ENCODE peak calls at places on chromosomes 13 and 19, in ten cellular contexts. One of them, this sample, is unnamed.

GRCh38 chr13:39942901-39943273 is 287.4 kb downstream of the COG6 start:
- DNase-seq in fibroblast of lung: peak; percentile 77
- DNase-seq in AG04450: peak; percentile 33
- DNase-seq in bronchial epithelial cell: peak; percentile 71
- DNase-seq in stomach: peak; percentile 79
- DNase-seq in thoracic aorta: no peak
- DNase-seq in epithelial cell of esophagus: peak; percentile 83
- DNase-seq in AG09309: peak; percentile 49
- DNase-seq in GM12865: peak; percentile 83
- DNase-seq in BJ: no peak
- DNase-seq in this sample: peak; percentile 7

GRCh38 chr19:48444129-48444932 is 1.5 kb upstream of the GRWD1 start:
- DNase-seq in fibroblast of lung: no peak
- DNase-seq in AG04450: no peak
- DNase-seq in bronchial epithelial cell: no peak
- DNase-seq in stomach: no peak
- DNase-seq in thoracic aorta: no peak
- DNase-seq in epithelial cell of esophagus: no peak
- DNase-seq in AG09309: no peak
- DNase-seq in GM12865: no peak
- DNase-seq in BJ: no peak
- DNase-seq in this sample: no peak

GRCh38 chr19:11247391-11247790 is 8.0 kb downstream of the ANGPTL8 start:
- DNase-seq in fibroblast of lung: peak; percentile 51
- DNase-seq in AG04450: no peak
- DNase-seq in bronchial epithelial cell: no peak
- DNase-seq in stomach: no peak
- DNase-seq in thoracic aorta: no peak
- DNase-seq in epithelial cell of esophagus: no peak
- DNase-seq in AG09309: no peak
- DNase-seq in GM12865: no peak
- DNase-seq in BJ: no peak
- DNase-seq in this sample: no peak

GRCh38 chr13:89267734-89268133 is 1596.6 kb downstream of the SLITRK5 start:
- DNase-seq in fibroblast of lung: peak; percentile 5
- DNase-seq in AG04450: no peak
- DNase-seq in bronchial epithelial cell: peak; percentile 48
- DNase-seq in stomach: no peak
- DNase-seq in thoracic aorta: no peak
- DNase-seq in epithelial cell of esophagus: peak; percentile 54
- DNase-seq in AG09309: no peak
- DNase-seq in GM12865: no peak
- DNase-seq in BJ: no peak
- DNase-seq in this sample: no peak

GRCh38 chr13:47798906-47799305 is 202.2 kb downstream of the SUCLA2 start:
- DNase-seq in fibroblast of lung: peak; percentile 40
- DNase-seq in AG04450: no peak
- DNase-seq in bronchial epithelial cell: peak; percentile 21
- DNase-seq in stomach: no peak
- DNase-seq in thoracic aorta: no peak
- DNase-seq in epithelial cell of esophagus: peak; percentile 19
- DNase-seq in AG09309: peak; percentile 1
- DNase-seq in GM12865: peak; percentile 6
- DNase-seq in BJ: no peak
- DNase-seq in this sample: no peak

GRCh38 chr19:58351996-58352755 is 1.1 kb downstream of the A1BG start:
- DNase-seq in fibroblast of lung: no peak
- DNase-seq in AG04450: no peak
- DNase-seq in bronchial epithelial cell: no peak
- DNase-seq in stomach: no peak
- DNase-seq in thoracic aorta: no peak
- DNase-seq in epithelial cell of esophagus: no peak
- DNase-seq in AG09309: no peak
- DNase-seq in GM12865: no peak
- DNase-seq in BJ: no peak
- DNase-seq in this sample: no peak

GRCh38 chr19:41445575-41445974 is 2.6 kb downstream of the ERICH4 start:
- DNase-seq in fibroblast of lung: no peak
- DNase-seq in AG04450: no peak
- DNase-seq in bronchial epithelial cell: no peak
- DNase-seq in stomach: no peak
- DNase-seq in thoracic aorta: no peak
- DNase-seq in epithelial cell of esophagus: no peak
- DNase-seq in AG09309: no peak
- DNase-seq in GM12865: no peak
- DNase-seq in BJ: no peak
- DNase-seq in this sample: no peak

GRCh38 chr13:61339054-61339621 is 76.5 kb downstream of the PCDH20 start:
- DNase-seq in fibroblast of lung: no peak
- DNase-seq in AG04450: no peak
- DNase-seq in bronchial epithelial cell: no peak
- DNase-seq in stomach: no peak
- DNase-seq in thoracic aorta: no peak
- DNase-seq in epithelial cell of esophagus: peak; percentile 1
- DNase-seq in AG09309: no peak
- DNase-seq in GM12865: no peak
- DNase-seq in BJ: no peak
- DNase-seq in this sample: no peak

GRCh38 chr13:97878421-97879375 is 74.8 kb upstream of the IPO5 start:
- DNase-seq in fibroblast of lung: no peak
- DNase-seq in AG04450: no peak
- DNase-seq in bronchial epithelial cell: peak; percentile 34
- DNase-seq in stomach: no peak
- DNase-seq in thoracic aorta: no peak
- DNase-seq in epithelial cell of esophagus: no peak
- DNase-seq in AG09309: no peak
- DNase-seq in GM12865: no peak
- DNase-seq in BJ: no peak
- DNase-seq in this sample: no peak

GRCh38 chr19:9205506-9206113 is 13.8 kb downstream of the OR7D4 start:
- DNase-seq in fibroblast of lung: peak; percentile 66
- DNase-seq in AG04450: peak; percentile 16
- DNase-seq in bronchial epithelial cell: peak; percentile 36
- DNase-seq in stomach: peak; percentile 73
- DNase-seq in thoracic aorta: peak; percentile 3
- DNase-seq in epithelial cell of esophagus: peak; percentile 60
- DNase-seq in AG09309: peak; percentile 28
- DNase-seq in GM12865: peak; percentile 68
- DNase-seq in BJ: peak; percentile 2
- DNase-seq in this sample: peak; percentile 10

GRCh38 chr13:79904581-79904980 is 423.6 kb downstream of the NDFIP2 start:
- DNase-seq in fibroblast of lung: no peak
- DNase-seq in AG04450: no peak
- DNase-seq in bronchial epithelial cell: no peak
- DNase-seq in stomach: no peak
- DNase-seq in thoracic aorta: no peak
- DNase-seq in epithelial cell of esophagus: no peak
- DNase-seq in AG09309: no peak
- DNase-seq in GM12865: no peak
- DNase-seq in BJ: no peak
- DNase-seq in this sample: peak; percentile 20

GRCh38 chr19:3464797-3465235 is 15.5 kb downstream of the SMIM24 start:
- DNase-seq in fibroblast of lung: no peak
- DNase-seq in AG04450: no peak
- DNase-seq in bronchial epithelial cell: no peak
- DNase-seq in stomach: no peak
- DNase-seq in thoracic aorta: no peak
- DNase-seq in epithelial cell of esophagus: no peak
- DNase-seq in AG09309: no peak
- DNase-seq in GM12865: no peak
- DNase-seq in BJ: no peak
- DNase-seq in this sample: no peak

GRCh38 chr13:93246069-93246468 is 19.5 kb downstream of the GPC6 start:
- DNase-seq in fibroblast of lung: no peak
- DNase-seq in AG04450: no peak
- DNase-seq in bronchial epithelial cell: no peak
- DNase-seq in stomach: no peak
- DNase-seq in thoracic aorta: no peak
- DNase-seq in epithelial cell of esophagus: no peak
- DNase-seq in AG09309: no peak
- DNase-seq in GM12865: no peak
- DNase-seq in BJ: no peak
- DNase-seq in this sample: no peak

GRCh38 chr13:93244141-93244917 is 17.7 kb downstream of the GPC6 start:
- DNase-seq in fibroblast of lung: peak; percentile 56
- DNase-seq in AG04450: no peak
- DNase-seq in bronchial epithelial cell: no peak
- DNase-seq in stomach: no peak
- DNase-seq in thoracic aorta: no peak
- DNase-seq in epithelial cell of esophagus: peak; percentile 33
- DNase-seq in AG09309: no peak
- DNase-seq in GM12865: no peak
- DNase-seq in BJ: no peak
- DNase-seq in this sample: peak; percentile 66

GRCh38 chr13:93244918-93245280 is 18.3 kb downstream of the GPC6 start:
- DNase-seq in fibroblast of lung: no peak
- DNase-seq in AG04450: no peak
- DNase-seq in bronchial epithelial cell: peak; percentile 63
- DNase-seq in stomach: no peak
- DNase-seq in thoracic aorta: no peak
- DNase-seq in epithelial cell of esophagus: peak; percentile 79
- DNase-seq in AG09309: no peak
- DNase-seq in GM12865: no peak
- DNase-seq in BJ: no peak
- DNase-seq in this sample: peak; percentile 86

GRCh38 chr13:93238711-93239110 is 12.1 kb downstream of the GPC6 start:
- DNase-seq in fibroblast of lung: no peak
- DNase-seq in AG04450: no peak
- DNase-seq in bronchial epithelial cell: no peak
- DNase-seq in stomach: no peak
- DNase-seq in thoracic aorta: no peak
- DNase-seq in epithelial cell of esophagus: no peak
- DNase-seq in AG09309: no peak
- DNase-seq in GM12865: no peak
- DNase-seq in BJ: no peak
- DNase-seq in this sample: no peak

GRCh38 chr13:93243375-93244063 is 16.9 kb downstream of the GPC6 start:
- DNase-seq in fibroblast of lung: no peak
- DNase-seq in AG04450: no peak
- DNase-seq in bronchial epithelial cell: no peak
- DNase-seq in stomach: no peak
- DNase-seq in thoracic aorta: no peak
- DNase-seq in epithelial cell of esophagus: no peak
- DNase-seq in AG09309: no peak
- DNase-seq in GM12865: no peak
- DNase-seq in BJ: no peak
- DNase-seq in this sample: no peak
- H3K4me3 ChIP-seq in fibroblast of lung: peak overlapping the region; percentile 49
- H3K4me3 ChIP-seq in AG04450: no peak overlapping the region
- H3K4me3 ChIP-seq in bronchial epithelial cell: no peak overlapping the region
- H3K4me3 ChIP-seq in stomach: no peak overlapping the region
- H3K4me3 ChIP-seq in thoracic aorta: peak overlapping the region; percentile 73
- H3K4me3 ChIP-seq in epithelial cell of esophagus: no peak overlapping the region
- H3K4me3 ChIP-seq in AG09309: no peak overlapping the region
- H3K4me3 ChIP-seq in GM12865: no peak overlapping the region
- H3K4me3 ChIP-seq in BJ: no peak overlapping the region
- H3K4me3 ChIP-seq in this sample: peak overlapping the region; percentile 53

GRCh38 chr19:13995878-13996765 is 10.0 kb downstream of the RFX1 start:
- DNase-seq in fibroblast of lung: no peak
- DNase-seq in AG04450: no peak
- DNase-seq in bronchial epithelial cell: no peak
- DNase-seq in stomach: no peak
- DNase-seq in thoracic aorta: no peak
- DNase-seq in epithelial cell of esophagus: no peak
- DNase-seq in AG09309: no peak
- DNase-seq in GM12865: no peak
- DNase-seq in BJ: no peak
- DNase-seq in this sample: no peak
- TF ChIP-seq CTCF in fibroblast of lung: no peak
- TF ChIP-seq CTCF in AG04450: no peak
- TF ChIP-seq CTCF in bronchial epithelial cell: no peak
- TF ChIP-seq CTCF in stomach: no peak
- TF ChIP-seq CTCF in thoracic aorta: no peak
- TF ChIP-seq CTCF in epithelial cell of esophagus: no peak
- TF ChIP-seq CTCF in AG09309: no peak
- TF ChIP-seq CTCF in GM12865: no peak
- TF ChIP-seq CTCF in BJ: no peak
- TF ChIP-seq CTCF in this sample: no peak

DNA sequence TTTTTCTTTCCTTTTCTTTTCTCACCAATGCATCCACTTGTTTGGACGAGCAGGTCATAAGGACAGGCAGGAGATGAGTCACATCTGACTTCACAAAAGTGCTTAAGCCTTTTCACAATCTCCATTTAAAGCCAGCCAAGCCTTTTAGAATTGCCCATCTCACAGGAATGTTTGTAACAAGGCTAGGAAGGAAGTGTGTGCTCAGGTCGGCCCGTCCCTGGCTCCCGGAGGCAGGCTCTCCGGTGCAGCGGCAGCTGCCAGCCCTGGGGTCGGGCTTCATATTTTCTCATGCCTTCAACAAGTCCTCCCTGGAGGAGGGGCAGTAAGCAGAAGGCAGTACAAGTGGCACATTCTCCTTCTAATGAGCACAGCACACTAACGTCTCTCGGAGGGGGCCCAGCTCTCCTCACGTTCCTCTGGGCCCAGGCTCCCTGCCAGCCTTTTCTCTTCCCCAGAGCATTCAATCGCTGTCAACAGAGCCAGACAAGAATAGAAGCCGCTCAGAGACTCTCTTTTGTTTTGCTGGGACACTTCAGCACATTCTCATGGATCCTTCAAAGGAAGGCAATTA is 180.5 kb downstream of the COL4A1 start:
- DNase-seq in fibroblast of lung: peak; percentile 95
- DNase-seq in AG04450: peak; percentile 88
- DNase-seq in bronchial epithelial cell: peak; percentile 97
- DNase-seq in stomach: no peak
- DNase-seq in thoracic aorta: no peak
- DNase-seq in epithelial cell of esophagus: peak; percentile 96
- DNase-seq in AG09309: peak; percentile 89
- DNase-seq in GM12865: no peak
- DNase-seq in BJ: peak; percentile 88
- DNase-seq in this sample: peak; percentile 95
- H3K4me3 ChIP-seq in fibroblast of lung: no peak overlapping the region
- H3K4me3 ChIP-seq in AG04450: peak overlapping the region; percentile 25
- H3K4me3 ChIP-seq in bronchial epithelial cell: no peak overlapping the region
- H3K4me3 ChIP-seq in stomach: no peak overlapping the region
- H3K4me3 ChIP-seq in thoracic aorta: peak overlapping the region; percentile 49
- H3K4me3 ChIP-seq in epithelial cell of esophagus: no peak overlapping the region
- H3K4me3 ChIP-seq in AG09309: no peak overlapping the region
- H3K4me3 ChIP-seq in GM12865: no peak overlapping the region
- H3K4me3 ChIP-seq in BJ: no peak overlapping the region
- H3K4me3 ChIP-seq in this sample: peak overlapping the region; percentile 1

DNA sequence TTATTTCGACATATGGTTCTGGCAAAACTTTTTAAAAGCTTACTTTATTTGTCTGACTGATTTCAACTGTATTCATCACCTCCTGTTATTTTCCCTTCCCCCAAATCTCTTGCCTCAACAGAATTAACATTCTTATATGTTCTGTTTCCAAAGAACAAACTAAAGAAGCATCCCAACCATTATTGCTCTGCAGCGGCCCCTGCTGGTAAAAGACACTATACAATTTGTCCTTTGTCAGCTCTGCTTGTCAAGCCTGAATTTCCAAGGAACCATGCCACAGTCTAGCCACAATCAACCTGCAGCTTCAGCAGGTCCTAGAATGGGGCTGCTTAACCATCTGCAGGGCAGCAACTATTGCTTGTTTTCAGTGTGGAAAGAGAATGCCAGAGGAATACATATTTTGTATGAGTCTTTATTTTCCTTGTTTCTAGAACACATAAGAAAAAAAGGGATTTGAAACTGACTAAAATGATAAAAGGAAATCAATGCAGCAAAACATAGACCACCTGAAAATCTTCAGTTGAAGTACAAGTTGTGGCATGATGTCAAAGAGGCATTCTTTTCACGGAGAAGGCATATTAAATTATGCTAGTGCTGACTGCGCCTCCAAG is 845.3 kb downstream of the DIAPH3 start:
- DNase-seq in fibroblast of lung: peak; percentile 64
- DNase-seq in AG04450: peak; percentile 16
- DNase-seq in bronchial epithelial cell: peak; percentile 43
- DNase-seq in stomach: peak; percentile 73
- DNase-seq in thoracic aorta: no peak
- DNase-seq in epithelial cell of esophagus: peak; percentile 60
- DNase-seq in AG09309: peak; percentile 3
- DNase-seq in GM12865: peak; percentile 58
- DNase-seq in BJ: no peak
- DNase-seq in this sample: no peak
- TF ChIP-seq CTCF in fibroblast of lung: peak; percentile 83
- TF ChIP-seq CTCF in AG04450: peak; percentile 82
- TF ChIP-seq CTCF in bronchial epithelial cell: peak; percentile 68
- TF ChIP-seq CTCF in stomach: no peak
- TF ChIP-seq CTCF in thoracic aorta: peak; percentile 28
- TF ChIP-seq CTCF in epithelial cell of esophagus: peak; percentile 74
- TF ChIP-seq CTCF in AG09309: peak; percentile 69
- TF ChIP-seq CTCF in GM12865: peak; percentile 71
- TF ChIP-seq CTCF in BJ: peak; percentile 76
- TF ChIP-seq CTCF in this sample: peak; percentile 82

This sample was measured in epithelial cell of proximal tubule.